ENCODE peak calls at places on chromosomes 2 and 18, in five cellular contexts. G is BE2C, V is Panc1, Z is stomach, I is left lung. C is an unnamed sample.

GRCh38 chr2:239429473-239430350 is 28.9 kb upstream of the HDAC4 start:
- DNase-seq in G (no peak), V (no peak), Z (no peak), I (no peak), C (no peak)

GRCh38 chr2:113886479-113887383 is 3.2 kb upstream of the ACTR3 start:
- DNase-seq in G (no peak), V (no peak), Z (peak), I (no peak), C (peak)

GRCh38 chr2:12921321-12921720 is 204.6 kb downstream of the TRIB2 start:
- DNase-seq in G (no peak), V (no peak), Z (no peak), I (no peak), C (no peak)

GRCh38 chr18:5197032-5197434 is at the start of gene AKAIN1:
- DNase-seq in G (peak), V (no peak), Z (no peak), I (peak), C (peak)

GRCh38 chr18:24396082-24396623 is 1.5 kb downstream of the OSBPL1A start:
- DNase-seq in G (no peak), V (no peak), Z (no peak), I (no peak), C (no peak)

GRCh38 chr2:136131961-136132839 is 14.3 kb upstream of the CXCR4 start:
- DNase-seq in G (no peak), V (no peak), Z (peak), I (no peak), C (peak)

GRCh38 chr2:28413152-28413895 is 20.7 kb downstream of the FOSL2 start:
- DNase-seq in G (peak), V (no peak), Z (no peak), I (no peak), C (peak)

GRCh38 chr18:32386466-32386865 is 84.2 kb downstream of the GAREM1 start:
- DNase-seq in G (no peak), V (no peak), Z (no peak), I (no peak), C (no peak)

GRCh38 chr18:58168986-58169385 is 125.0 kb downstream of the NEDD4L start:
- DNase-seq in G (no peak), V (no peak), Z (no peak), I (no peak), C (no peak)

GRCh38 chr2:238731961-238732360 is 115.9 kb upstream of the TWIST2 start:
- DNase-seq in G (no peak), V (no peak), Z (no peak), I (no peak), C (no peak)

GRCh38 chr2:240930096-240930630 is 24.0 kb downstream of the CROCC2 start:
- DNase-seq in G (peak), V (no peak), Z (peak), I (peak), C (peak)

GRCh38 chr18:63382843-63383242 is 15.8 kb upstream of the KDSR start:
- DNase-seq in G (no peak), V (no peak), Z (no peak), I (no peak), C (no peak)

GRCh38 chr18:61292280-61292679 is 41.0 kb upstream of the CDH20 start:
- DNase-seq in G (no peak), V (no peak), Z (no peak), I (no peak), C (no peak)

GRCh38 chr18:73805991-73806390 is 341.6 kb downstream of the FBXO15 start:
- DNase-seq in G (no peak), V (no peak), Z (no peak), I (no peak), C (no peak)

GRCh38 chr2:145740302-145740701 is 1220.4 kb upstream of the ZEB2 start:
- DNase-seq in G (no peak), V (no peak), Z (no peak), I (no peak), C (no peak)

GRCh38 chr2:235162544-235163197 is 210.9 kb downstream of the SH3BP4 start:
- DNase-seq in G (no peak), V (no peak), Z (no peak), I (no peak), C (no peak)

GRCh38 chr2:62423235-62423634 is 82.8 kb downstream of the TMEM17 start:
- DNase-seq in G (no peak), V (no peak), Z (no peak), I (no peak), C (no peak)

GRCh38 chr2:169782513-169782912 is 16.2 kb upstream of the SSB start:
- DNase-seq in G (no peak), V (no peak), Z (no peak), I (no peak), C (no peak)

GRCh38 chr2:238100049-238100820 is at the start of gene ESPNL:
- DNase-seq in G (peak), V (no peak), Z (peak), I (peak), C (no peak)

GRCh38 chr2:212677466-212677865 is 138.9 kb upstream of the ERBB4 start:
- DNase-seq in G (no peak), V (no peak), Z (no peak), I (no peak), C (no peak)

GRCh38 chr2:128525653-128526052 is 207.0 kb upstream of the HS6ST1 start:
- DNase-seq in G (no peak), V (no peak), Z (no peak), I (no peak), C (no peak)

GRCh38 chr2:238265605-238266004 is 22.8 kb downstream of the PER2 start:
- DNase-seq in G (no peak), V (no peak), Z (no peak), I (peak), C (no peak)

GRCh38 chr2:234218261-234219180 is 168.0 kb downstream of the SPP2 start:
- DNase-seq in G (no peak), V (no peak), Z (no peak), I (no peak), C (peak)

GRCh38 chr2:64274399-64275173 is 130.4 kb upstream of the PELI1 start:
- DNase-seq in G (peak), V (no peak), Z (no peak), I (no peak), C (no peak)

GRCh38 chr2:95314964-95315611 is 17.9 kb downstream of the KCNIP3 start:
- DNase-seq in G (peak), V (no peak), Z (peak), I (peak), C (peak)

GRCh38 chr18:79513381-79514081 is 117.8 kb downstream of the NFATC1 start:
- DNase-seq in G (no peak), V (no peak), Z (peak), I (no peak), C (no peak)

GRCh38 chr2:37394263-37394662 is 49.8 kb downstream of the QPCT start:
- DNase-seq in G (no peak), V (no peak), Z (no peak), I (no peak), C (no peak)

GRCh38 chr2:241481687-241482086 is 26.7 kb downstream of the STK25 start:
- DNase-seq in G (no peak), V (no peak), Z (no peak), I (no peak), C (no peak)

GRCh38 chr2:150598383-150598782 is 110.9 kb upstream of the RND3 start:
- DNase-seq in G (peak), V (no peak), Z (peak), I (no peak), C (no peak)

GRCh38 chr2:179692610-179693009 is 168.8 kb downstream of the ZNF385B start:
- DNase-seq in G (no peak), V (no peak), Z (no peak), I (no peak), C (no peak)

GRCh38 chr2:237515166-237515565 is 28.1 kb downstream of the MLPH start:
- DNase-seq in G (no peak), V (no peak), Z (no peak), I (no peak), C (no peak)

GRCh38 chr2:19916385-19916784 is 14.6 kb upstream of the TTC32 start:
- DNase-seq in G (no peak), V (no peak), Z (no peak), I (no peak), C (no peak)

GRCh38 chr2:215031330-215031729 is 107.1 kb downstream of the ABCA12 start:
- DNase-seq in G (no peak), V (no peak), Z (no peak), I (no peak), C (no peak)

GRCh38 chr2:176398783-176399182 is 129.5 kb downstream of the MTX2 start:
- DNase-seq in G (no peak), V (no peak), Z (no peak), I (no peak), C (no peak)

GRCh38 chr2:166375205-166375735 is 474 bp downstream of the SCN9A start:
- DNase-seq in G (no peak), V (no peak), Z (no peak), I (no peak), C (no peak)

DNA sequence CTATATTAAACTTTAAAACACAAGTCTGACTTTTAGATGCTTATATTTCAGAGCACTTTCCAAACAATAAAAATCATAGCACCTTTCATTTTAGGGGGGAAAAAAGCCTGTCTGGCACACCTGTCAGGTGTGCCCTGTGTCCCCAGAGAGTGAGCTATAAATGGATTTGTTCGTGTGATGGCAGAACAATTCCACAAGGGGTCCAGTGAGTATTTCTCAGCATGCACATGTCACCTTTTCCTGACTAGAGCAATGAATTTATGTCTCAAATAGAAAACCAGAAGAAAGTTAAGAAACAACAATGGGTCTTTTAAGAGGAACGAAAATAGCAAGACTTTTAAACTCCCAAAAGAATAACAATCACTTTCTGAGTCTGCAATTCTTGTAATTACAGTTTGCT is 55.9 kb downstream of the ACVR1C start:
- DNase-seq in G (no peak), V (no peak), Z (no peak), I (no peak), C (no peak)
- TF ChIP-seq CTCF in G (peak), V (peak), Z (no peak), I (no peak), C (peak)

GRCh38 chr2:103121106-103121505 is 359.3 kb downstream of the TMEM182 start:
- DNase-seq in G (no peak), V (no peak), Z (no peak), I (no peak), C (no peak)
- H3K4me3 ChIP-seq in G (no peak), V (no peak), Z (no peak), I (no peak), C (no peak)

GRCh38 chr2:42328148-42328833 is 32.7 kb downstream of the COX7A2L start:
- DNase-seq in G (no peak), V (no peak), Z (no peak), I (no peak), C (no peak)
- TF ChIP-seq CTCF in G (peak), V (peak), Z (no peak), I (no peak), C (peak)

DNA sequence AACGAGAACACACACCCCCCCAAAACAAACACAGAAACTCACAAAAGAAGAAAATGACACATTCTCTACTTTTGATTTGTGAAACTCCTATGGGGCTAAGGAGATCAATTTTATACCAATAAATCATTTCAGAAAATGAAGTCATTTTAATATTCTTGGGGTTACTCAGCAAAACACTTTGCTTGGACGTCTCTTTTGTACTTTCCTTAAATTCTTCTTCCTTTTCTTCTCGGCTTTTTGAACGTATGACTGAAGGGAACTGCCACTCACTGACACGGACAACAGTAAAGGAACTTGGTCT is 205.2 kb downstream of the TGIF1 start:
- DNase-seq in G (no peak), V (no peak), Z (no peak), I (no peak), C (no peak)
- H3K4me3 ChIP-seq in G (no peak), V (no peak), Z (no peak), I (no peak), C (no peak)

DNA sequence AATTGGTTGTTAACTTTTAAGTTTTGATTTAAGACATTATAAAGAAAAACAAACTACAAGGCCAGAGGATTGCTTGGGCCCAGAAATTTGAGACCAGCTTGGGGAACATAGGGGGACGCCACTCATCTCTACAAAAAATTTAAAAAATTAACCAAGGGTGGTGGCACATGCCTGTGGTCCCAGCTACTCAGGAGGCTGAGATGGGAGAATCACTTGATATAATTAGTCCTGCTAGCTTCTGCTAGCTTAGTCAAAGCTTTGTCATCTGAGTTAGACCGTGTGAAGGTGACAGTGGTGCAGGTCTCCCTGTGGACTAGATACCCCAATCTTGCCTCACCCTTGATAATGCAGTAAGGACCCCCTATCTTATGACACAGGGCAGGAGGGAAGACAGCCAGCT is 6.0 kb upstream of the ZNF396 start:
- DNase-seq in G (no peak), V (no peak), Z (no peak), I (no peak), C (no peak)
- TF ChIP-seq CTCF in G (no peak), V (no peak), Z (no peak), I (no peak), C (no peak)

GRCh38 chr2:186485871-186486650 is at the start of gene ZC3H15:
- DNase-seq in G (peak), V (peak), Z (peak), I (peak), C (peak)
- H3K4me3 ChIP-seq in G (peak), V (peak), Z (peak), I (peak), C (peak)

GRCh38 chr2:82027901-82028570 is 1723.5 kb upstream of the LRRTM1 start:
- DNase-seq in G (no peak), V (no peak), Z (no peak), I (no peak), C (no peak)

GRCh38 chr2:82023710-82024109 is 1719.2 kb upstream of the LRRTM1 start:
- DNase-seq in G (no peak), V (no peak), Z (no peak), I (no peak), C (no peak)
- TF ChIP-seq CTCF in G (no peak), V (peak), Z (no peak), I (no peak), C (no peak)

DNA sequence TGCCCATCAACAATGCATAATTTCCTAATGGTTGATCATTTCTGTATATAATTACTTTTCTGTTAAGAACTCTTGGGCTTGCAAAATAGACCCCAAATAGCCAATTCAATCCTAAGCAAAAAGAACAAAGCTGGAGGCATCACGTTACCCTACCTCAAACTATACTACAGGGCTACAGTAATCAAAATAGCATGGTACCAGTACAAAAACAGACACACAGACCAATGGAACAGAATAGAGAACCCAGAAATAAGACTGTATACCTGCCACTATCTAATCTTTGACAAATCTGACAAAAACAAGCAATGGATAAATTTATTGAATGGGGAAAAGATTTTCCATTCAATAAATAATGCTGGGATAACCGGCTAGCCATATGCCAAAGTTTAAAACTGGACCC is 78.8 kb downstream of the NR4A2 start:
- DNase-seq in G (no peak), V (no peak), Z (no peak), I (no peak), C (no peak)
- H3K4me3 ChIP-seq in G (peak), V (no peak), Z (no peak), I (no peak), C (no peak)

DNA sequence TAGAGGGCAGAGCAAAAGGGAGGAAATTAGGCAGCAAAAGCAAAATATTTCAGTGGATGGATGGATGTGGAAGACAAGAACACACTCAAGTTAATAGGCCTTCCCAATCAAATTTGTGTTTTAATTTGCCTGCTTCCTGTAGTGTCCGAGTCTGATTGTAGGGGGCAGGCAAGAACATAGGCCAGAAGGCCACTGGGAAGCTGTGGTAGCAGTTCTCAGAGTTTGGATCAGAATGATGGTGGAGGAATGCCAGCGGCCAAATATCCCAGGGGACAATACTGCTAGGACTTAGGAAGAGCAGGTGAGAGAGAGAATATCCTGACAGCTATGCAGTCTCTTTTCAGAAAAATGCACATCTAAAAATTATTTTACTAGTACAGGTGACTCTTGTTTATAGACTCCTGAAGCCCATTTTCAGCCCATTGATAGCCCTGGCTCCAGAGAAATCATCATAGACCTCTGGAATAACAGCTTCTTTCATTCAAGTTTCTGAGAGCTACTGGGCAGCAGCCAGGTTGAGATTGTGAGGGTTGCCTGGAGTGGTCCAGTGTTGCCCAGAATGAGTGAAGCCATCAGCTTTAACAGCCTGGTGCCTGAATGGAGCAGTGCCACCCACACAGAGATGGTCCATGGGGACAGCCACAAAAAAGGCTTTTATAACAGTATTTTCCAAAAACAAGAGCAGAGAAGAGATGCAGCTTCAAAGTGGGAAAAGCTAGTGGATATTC is 19.1 kb upstream of the SERPINE2 start:
- DNase-seq in G (no peak), V (no peak), Z (no peak), I (no peak), C (no peak)
- TF ChIP-seq CTCF in G (peak), V (peak), Z (no peak), I (no peak), C (no peak)

GRCh38 chr2:140013556-140014270 is 1233.5 kb upstream of the NXPH2 start:
- DNase-seq in G (no peak), V (no peak), Z (no peak), I (no peak), C (no peak)
- H3K4me3 ChIP-seq in G (no peak), V (no peak), Z (no peak), I (no peak), C (no peak)

C was measured in transverse colon.